ENCODE peak calls at places on chromosome 2, in four cellular contexts. L is putamen, Q is GM13976, P is astrocyte of the spinal cord. I is an unnamed sample.

GRCh38 chr2:5364361-5364760 is 327.8 kb upstream of the SOX11 start:
- DNase-seq in L (no peak), Q (no peak), P (no peak), I (no peak)

GRCh38 chr2:168438553-168438952 is 17.5 kb upstream of the CERS6 start:
- DNase-seq in L (no peak), Q (no peak), P (no peak), I (no peak)

GRCh38 chr2:55361465-55362189 is 58.0 kb downstream of the CCDC88A start:
- DNase-seq in L (no peak), Q (peak; percentile 20), P (no peak), I (no peak)

GRCh38 chr2:135960598-135961551 is 24.6 kb downstream of the DARS1 start:
- DNase-seq in L (no peak), Q (no peak), P (peak; percentile 74), I (peak; percentile 31)

GRCh38 chr2:61632276-61633169 is 94.4 kb upstream of the XPO1 start:
- DNase-seq in L (no peak), Q (no peak), P (peak; percentile 28), I (no peak)

GRCh38 chr2:70928366-70928765 is 7.3 kb upstream of the ATP6V1B1 start:
- DNase-seq in L (no peak), Q (no peak), P (no peak), I (no peak)

GRCh38 chr2:383888-384287 is 96.0 kb upstream of the ALKAL2 start:
- DNase-seq in L (no peak), Q (no peak), P (no peak), I (no peak)

GRCh38 chr2:227783404-227784138 is 30.1 kb upstream of the CCL20 start:
- DNase-seq in L (no peak), Q (peak; percentile 75), P (no peak), I (peak; percentile 69)

GRCh38 chr2:128442891-128443302 is 124.2 kb upstream of the HS6ST1 start:
- DNase-seq in L (no peak), Q (no peak), P (no peak), I (no peak)

GRCh38 chr2:121710470-121711170 is 26.1 kb downstream of the NIFK start:
- DNase-seq in L (no peak), Q (no peak), P (no peak), I (no peak)

GRCh38 chr2:22942441-22942840 is 442.5 kb upstream of the KLHL29 start:
- DNase-seq in L (no peak), Q (no peak), P (no peak), I (no peak)

GRCh38 chr2:241558532-241559488 is at the start of gene BOK:
- DNase-seq in L (peak; percentile 84), Q (no peak), P (peak; percentile 79), I (peak; percentile 84)

GRCh38 chr2:70977605-70978205 is 725 bp upstream of the ANKRD53 start:
- DNase-seq in L (no peak), Q (no peak), P (peak; percentile 85), I (peak; percentile 8)

GRCh38 chr2:24658531-24659202 is 134.5 kb downstream of the PTRHD1 start:
- DNase-seq in L (no peak), Q (no peak), P (no peak), I (no peak)

GRCh38 chr2:218867900-218868299 is 8.3 kb downstream of the WNT6 start:
- DNase-seq in L (no peak), Q (no peak), P (no peak), I (no peak)

GRCh38 chr2:134774074-134774742 is 55.4 kb upstream of the TMEM163 start:
- DNase-seq in L (no peak), Q (no peak), P (peak; percentile 7), I (no peak)

GRCh38 chr2:182946949-182947348 is 80.5 kb upstream of the FRZB start:
- DNase-seq in L (no peak), Q (no peak), P (peak; percentile 27), I (no peak)

GRCh38 chr2:71792926-71793761 is 339.8 kb downstream of the DYSF start:
- DNase-seq in L (no peak), Q (no peak), P (peak; percentile 62), I (no peak)

GRCh38 chr2:218382785-218383184 is 712 bp downstream of the SLC11A1 start:
- DNase-seq in L (no peak), Q (no peak), P (no peak), I (no peak)

GRCh38 chr2:239318790-239319189 is 82.0 kb downstream of the HDAC4 start:
- DNase-seq in L (no peak), Q (no peak), P (peak; percentile 36), I (no peak)

GRCh38 chr2:193382583-193382982 is 1187.8 kb upstream of the TMEFF2 start:
- DNase-seq in L (no peak), Q (no peak), P (no peak), I (no peak)

GRCh38 chr2:156907806-156908205 is 349.7 kb upstream of the GALNT5 start:
- DNase-seq in L (no peak), Q (no peak), P (peak; percentile 60), I (no peak)

GRCh38 chr2:11228692-11229091 is 73.4 kb downstream of the SLC66A3 start:
- DNase-seq in L (no peak), Q (no peak), P (no peak), I (no peak)

GRCh38 chr2:43158259-43158880 is 68.0 kb downstream of the ZFP36L2 start:
- DNase-seq in L (no peak), Q (peak; percentile 52), P (peak; percentile 59), I (peak; percentile 31)

GRCh38 chr2:229273384-229274338 is 2.6 kb upstream of the PID1 start:
- DNase-seq in L (peak; percentile 83), Q (peak; percentile 60), P (peak; percentile 86), I (peak; percentile 89)

GRCh38 chr2:107545066-107545465 is 281.6 kb upstream of the RGPD4 start:
- DNase-seq in L (no peak), Q (no peak), P (no peak), I (no peak)

GRCh38 chr2:25379535-25379934 is 37.8 kb upstream of the DNMT3A start:
- DNase-seq in L (no peak), Q (no peak), P (no peak), I (no peak)

GRCh38 chr2:16625759-16626158 is 39.9 kb downstream of the CYRIA start:
- DNase-seq in L (no peak), Q (peak; percentile 47), P (no peak), I (no peak)

GRCh38 chr2:105397025-105397722 is 1.7 kb downstream of the FHL2 start:
- DNase-seq in L (no peak), Q (no peak), P (no peak), I (no peak)

GRCh38 chr2:60830991-60831390 is 50.4 kb upstream of the REL start:
- DNase-seq in L (no peak), Q (no peak), P (no peak), I (no peak)